ENCODE peak calls at places on chromosomes 11 and 22, in nine cellular contexts. P, J, O, G, W, M, V, F and H are unnamed samples. For H3K27me3, H3K9me3 and H3K4me1, the result is how much of the 10 kb centered on the place peaks cover.

GRCh38 chr11:3616721-3617460 is 24.9 kb downstream of the ART5 start:
- DNase-seq in P (no peak), J (no peak), O (peak), G (no peak), W (peak), M (no peak), V (no peak), F (peak), H (no peak)

GRCh38 chr11:62889484-62890437 is 9.1 kb downstream of the SLC3A2 start:
- DNase-seq in P (peak), J (peak), O (peak), G (no peak), W (peak), M (no peak), V (no peak), F (no peak), H (no peak)

GRCh38 chr11:65591939-65592814 is 3.4 kb downstream of the KCNK7 start:
- DNase-seq in P (peak), J (no peak), O (peak), G (no peak), W (no peak), M (no peak), V (no peak), F (peak), H (no peak)

GRCh38 chr11:61978703-61979661 is 11.5 kb upstream of the FTH1 start:
- DNase-seq in P (no peak), J (peak), O (no peak), G (no peak), W (no peak), M (peak), V (no peak), F (peak), H (no peak)

GRCh38 chr11:7591107-7591894 is 77.5 kb downstream of the PPFIBP2 start:
- DNase-seq in P (no peak), J (no peak), O (no peak), G (no peak), W (no peak), M (no peak), V (no peak), F (no peak), H (no peak)

GRCh38 chr11:45337583-45338360 is 51.6 kb upstream of the SYT13 start:
- DNase-seq in P (no peak), J (no peak), O (peak), G (no peak), W (no peak), M (no peak), V (no peak), F (no peak), H (no peak)

GRCh38 chr22:38314992-38315800 is 2.0 kb downstream of the CSNK1E start:
- DNase-seq in P (peak), J (no peak), O (no peak), G (no peak), W (no peak), M (peak), V (no peak), F (peak), H (peak)

GRCh38 chr22:37176464-37177061 is 11.5 kb downstream of the C1QTNF6 start:
- DNase-seq in P (peak), J (no peak), O (peak), G (no peak), W (no peak), M (peak), V (peak), F (peak), H (no peak)

GRCh38 chr11:118126082-118126838 is 26.4 kb downstream of the SCN4B start:
- DNase-seq in P (no peak), J (peak), O (no peak), G (no peak), W (peak), M (no peak), V (no peak), F (no peak), H (no peak)

GRCh38 chr11:116226731-116227130 is 546.1 kb downstream of the BUD13 start:
- DNase-seq in P (no peak), J (no peak), O (peak), G (no peak), W (no peak), M (no peak), V (no peak), F (peak), H (no peak)

GRCh38 chr11:71472357-71472885 is 19.4 kb downstream of the NADSYN1 start:
- DNase-seq in P (no peak), J (no peak), O (no peak), G (no peak), W (no peak), M (peak), V (no peak), F (no peak), H (no peak)

GRCh38 chr11:2914475-2915195 is 14.6 kb downstream of the PHLDA2 start:
- DNase-seq in P (no peak), J (no peak), O (no peak), G (no peak), W (peak), M (no peak), V (no peak), F (no peak), H (no peak)

GRCh38 chr22:19891350-19892248 is 36.9 kb upstream of the GNB1L start:
- DNase-seq in P (peak), J (no peak), O (peak), G (peak), W (peak), M (no peak), V (no peak), F (no peak), H (peak)

GRCh38 chr22:41022470-41023298 is 69.7 kb upstream of the EP300 start:
- DNase-seq in P (peak), J (peak), O (peak), G (peak), W (peak), M (peak), V (peak), F (peak), H (peak)

GRCh38 chr11:100753144-100753543 is 66.1 kb downstream of the ARHGAP42 start:
- DNase-seq in P (no peak), J (peak), O (peak), G (no peak), W (no peak), M (no peak), V (no peak), F (no peak), H (no peak)

GRCh38 chr22:35446365-35446764 is 46.4 kb downstream of the MCM5 start:
- DNase-seq in P (peak), J (no peak), O (no peak), G (no peak), W (no peak), M (no peak), V (no peak), F (no peak), H (no peak)

GRCh38 chr11:48242501-48242900 is 2.4 kb upstream of the OR4X2 start:
- DNase-seq in P (no peak), J (no peak), O (no peak), G (no peak), W (no peak), M (no peak), V (no peak), F (no peak), H (no peak)

GRCh38 chr11:95512682-95513081 is 276.9 kb downstream of the FAM76B start:
- DNase-seq in P (peak), J (no peak), O (no peak), G (no peak), W (no peak), M (peak), V (peak), F (peak), H (no peak)

GRCh38 chr11:134971381-134971780 is 559.3 kb upstream of the B3GAT1 start:
- DNase-seq in P (no peak), J (no peak), O (no peak), G (no peak), W (no peak), M (no peak), V (no peak), F (no peak), H (no peak)

GRCh38 chr22:19178065-19178658 is 374 bp downstream of the SLC25A1 start:
- DNase-seq in P (peak), J (no peak), O (peak), G (peak), W (peak), M (no peak), V (no peak), F (no peak), H (peak)

GRCh38 chr11:65434667-65435179 is 12.1 kb downstream of the NEAT1 start:
- DNase-seq in P (peak), J (no peak), O (peak), G (no peak), W (peak), M (no peak), V (no peak), F (no peak), H (no peak)

GRCh38 chr11:96006016-96006415 is 82.1 kb upstream of the MTMR2 start:
- DNase-seq in P (no peak), J (no peak), O (no peak), G (no peak), W (no peak), M (no peak), V (no peak), F (no peak), H (no peak)

GRCh38 chr11:124865902-124866851 is 945 bp downstream of the ROBO3 start:
- DNase-seq in P (peak), J (no peak), O (peak), G (no peak), W (no peak), M (no peak), V (no peak), F (no peak), H (peak)

GRCh38 chr11:123304828-123305530 is 109.9 kb upstream of the CLMP start:
- DNase-seq in P (no peak), J (no peak), O (peak), G (no peak), W (peak), M (no peak), V (no peak), F (no peak), H (no peak)

GRCh38 chr11:82225502-82225901 is 508.2 kb downstream of the FAM181B start:
- DNase-seq in P (no peak), J (no peak), O (no peak), G (no peak), W (no peak), M (no peak), V (no peak), F (no peak), H (no peak)

GRCh38 chr11:72012897-72013721 is 14.4 kb downstream of the IL18BP start:
- DNase-seq in P (no peak), J (no peak), O (no peak), G (no peak), W (no peak), M (peak), V (peak), F (peak), H (no peak)

GRCh38 chr11:115890500-115890899 is 386.3 kb upstream of the CADM1 start:
- DNase-seq in P (no peak), J (no peak), O (no peak), G (no peak), W (no peak), M (no peak), V (no peak), F (no peak), H (no peak)

GRCh38 chr11:110600322-110600721 is 111.9 kb downstream of the ARHGAP20 start:
- DNase-seq in P (no peak), J (no peak), O (no peak), G (no peak), W (no peak), M (peak), V (no peak), F (no peak), H (no peak)

GRCh38 chr11:18304745-18305144 is 17.2 kb downstream of the HPS5 start:
- DNase-seq in P (no peak), J (no peak), O (no peak), G (no peak), W (no peak), M (no peak), V (no peak), F (no peak), H (no peak)

GRCh38 chr11:46337626-46338345 is 9.5 kb upstream of the DGKZ start:
- DNase-seq in P (no peak), J (peak), O (no peak), G (no peak), W (no peak), M (no peak), V (no peak), F (no peak), H (no peak)
- H3K27me3 ChIP-seq in P (under half), J (under half), O (under half), G (under half), W (under half), M (under half), V (under half), F (under half), H (under half)

DNA sequence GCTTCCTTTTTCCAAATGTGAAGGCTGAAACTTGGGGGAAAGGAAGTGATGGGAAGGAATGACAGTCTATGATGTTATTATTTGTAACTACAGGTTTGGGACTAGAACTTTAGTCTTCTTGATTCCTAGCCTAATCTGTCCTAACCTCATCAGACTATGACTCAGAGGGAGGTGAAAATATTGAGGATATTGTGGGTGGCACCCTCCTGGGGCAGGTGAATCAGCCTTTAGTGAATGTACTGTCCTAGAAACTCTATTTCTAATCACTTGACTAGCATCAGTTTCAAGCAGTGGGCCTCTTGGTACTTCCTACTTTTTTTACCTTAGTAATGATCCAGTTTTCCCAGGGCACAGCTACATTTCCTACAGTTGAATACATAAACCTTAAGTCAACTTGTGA is 829.0 kb upstream of the API5 start:
- DNase-seq in P (no peak), J (no peak), O (no peak), G (no peak), W (no peak), M (no peak), V (no peak), F (no peak), H (no peak)
- H3K9me3 ChIP-seq in P (under half), J (under half), O (under half), G (under half), W (under half), M (under half), V (under half), F (under half), H (under half)

DNA sequence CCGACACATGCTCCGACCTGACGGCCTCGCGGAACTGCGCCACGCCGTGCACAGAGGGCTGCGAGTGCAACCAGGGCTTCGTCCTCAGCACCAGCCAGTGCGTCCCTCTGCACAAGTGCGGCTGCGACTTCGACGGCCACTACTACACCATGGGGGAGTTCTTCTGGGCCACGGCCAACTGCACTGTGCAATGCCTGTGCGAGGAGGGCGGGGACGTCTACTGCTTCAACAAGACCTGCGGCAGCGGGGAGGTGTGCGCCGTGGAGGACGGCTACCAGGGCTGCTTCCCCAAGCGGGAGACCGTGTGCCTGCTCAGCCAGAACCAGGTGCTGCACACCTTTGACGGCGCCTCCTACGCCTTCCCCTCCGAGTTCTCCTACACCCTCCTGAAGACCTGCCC is 26.8 kb downstream of the TECTA start:
- DNase-seq in P (no peak), J (no peak), O (no peak), G (no peak), W (no peak), M (no peak), V (no peak), F (no peak), H (no peak)
- H3K4me1 ChIP-seq in P (under half), J (under half), O (under half), G (under half), W (under half), M (under half), V (under half), F (under half), H (under half)

GRCh38 chr22:49530671-49531532 is 296.8 kb downstream of the BRD1 start:
- DNase-seq in P (no peak), J (no peak), O (no peak), G (no peak), W (no peak), M (no peak), V (no peak), F (no peak), H (no peak)
- H3K27me3 ChIP-seq in P (under half), J (half or more), O (under half), G (under half), W (under half), M (under half), V (under half), F (under half), H (under half)

GRCh38 chr22:48144318-48144717 is 1381.9 kb downstream of the TBC1D22A start:
- DNase-seq in P (no peak), J (no peak), O (no peak), G (no peak), W (no peak), M (no peak), V (no peak), F (no peak), H (no peak)

GRCh38 chr22:48145738-48146137 is 1383.3 kb downstream of the TBC1D22A start:
- DNase-seq in P (no peak), J (no peak), O (no peak), G (no peak), W (no peak), M (no peak), V (no peak), F (no peak), H (no peak)

GRCh38 chr22:48142388-48142787 is 1379.9 kb downstream of the TBC1D22A start:
- DNase-seq in P (no peak), J (no peak), O (no peak), G (no peak), W (no peak), M (no peak), V (no peak), F (no peak), H (no peak)

GRCh38 chr22:48141301-48141700 is 1378.9 kb downstream of the TBC1D22A start:
- DNase-seq in P (no peak), J (no peak), O (no peak), G (no peak), W (no peak), M (no peak), V (no peak), F (no peak), H (no peak)

GRCh38 chr22:48143856-48144255 is 1381.4 kb downstream of the TBC1D22A start:
- DNase-seq in P (no peak), J (no peak), O (no peak), G (no peak), W (no peak), M (no peak), V (no peak), F (no peak), H (no peak)
- H3K9me3 ChIP-seq in P (under half), J (under half), O (under half), G (under half), W (under half), M (under half), V (under half), F (under half), H (under half)

GRCh38 chr11:67464411-67465189 is 4.5 kb downstream of the TMEM134 start:
- DNase-seq in P (peak), J (peak), O (peak), G (peak), W (peak), M (peak), V (peak), F (peak), H (peak)
- H3K4me1 ChIP-seq in P (under half), J (under half), O (under half), G (under half), W (half or more), M (under half), V (under half), F (under half), H (under half)

GRCh38 chr11:34342008-34342533 is 15.7 kb downstream of the ABTB2 start:
- DNase-seq in P (peak), J (peak), O (peak), G (no peak), W (no peak), M (peak), V (peak), F (peak), H (no peak)

GRCh38 chr11:34340653-34341052 is 17.2 kb downstream of the ABTB2 start:
- DNase-seq in P (no peak), J (no peak), O (no peak), G (no peak), W (no peak), M (no peak), V (no peak), F (no peak), H (no peak)

GRCh38 chr11:34343153-34343552 is 14.7 kb downstream of the ABTB2 start:
- DNase-seq in P (peak), J (peak), O (no peak), G (no peak), W (no peak), M (no peak), V (no peak), F (no peak), H (no peak)

GRCh38 chr11:34339149-34340064 is 18.4 kb downstream of the ABTB2 start:
- DNase-seq in P (no peak), J (peak), O (peak), G (no peak), W (no peak), M (no peak), V (no peak), F (no peak), H (no peak)

GRCh38 chr11:34341096-34341495 is 16.7 kb downstream of the ABTB2 start:
- DNase-seq in P (no peak), J (no peak), O (no peak), G (no peak), W (no peak), M (no peak), V (no peak), F (no peak), H (no peak)
- H3K27me3 ChIP-seq in P (under half), J (under half), O (under half), G (under half), W (under half), M (under half), V (under half), F (under half), H (under half)

GRCh38 chr11:37595845-37596244 is 997.8 kb upstream of the RAG2 start:
- DNase-seq in P (no peak), J (no peak), O (no peak), G (no peak), W (no peak), M (no peak), V (no peak), F (no peak), H (no peak)
- H3K9me3 ChIP-seq in P (under half), J (under half), O (under half), G (under half), W (under half), M (under half), V (under half), F (under half), H (under half)

GRCh38 chr11:67410984-67411784 is 4.3 kb upstream of the CARNS1 start:
- DNase-seq in P (no peak), J (no peak), O (peak), G (no peak), W (no peak), M (no peak), V (no peak), F (no peak), H (no peak)
- H3K4me1 ChIP-seq in P (under half), J (under half), O (under half), G (half or more), W (half or more), M (under half), V (under half), F (under half), H (half or more)

DNA sequence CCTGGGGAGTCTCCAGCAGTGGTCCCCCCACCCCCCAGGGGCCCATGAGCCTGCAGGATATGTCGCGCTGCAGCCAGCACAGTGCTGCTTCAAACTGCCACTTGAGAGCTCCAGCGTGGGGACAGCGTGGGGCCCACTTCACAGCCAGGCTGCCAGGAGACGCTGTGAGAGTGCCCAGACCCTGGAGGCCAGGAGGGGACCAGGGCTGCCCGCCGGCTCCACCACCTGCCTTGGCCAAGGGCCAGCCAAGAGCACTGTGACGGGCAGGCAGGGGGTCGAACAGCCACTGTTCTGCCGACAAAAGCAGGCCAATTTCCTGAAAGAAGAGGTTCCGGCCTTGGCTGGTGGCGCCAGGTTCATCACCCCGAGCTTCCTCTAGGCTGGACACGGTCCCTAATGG is 60.2 kb downstream of the FLRT1 start:
- DNase-seq in P (no peak), J (no peak), O (no peak), G (no peak), W (no peak), M (no peak), V (no peak), F (no peak), H (no peak)
- H3K27me3 ChIP-seq in P (under half), J (under half), O (under half), G (under half), W (under half), M (under half), V (under half), F (under half), H (under half)